ENCODE peak calls at places on chromosomes 2 and 18, in five cellular contexts. E, Z, L, Y and N are unnamed samples.

GRCh38 chr18:2723207-2723606 is 67.7 kb downstream of the SMCHD1 start:
- DNase-seq in E (no peak), Y (no peak), Z (no peak), L (no peak), N (no peak)

GRCh38 chr2:23200460-23201113 is 184.4 kb upstream of the KLHL29 start:
- DNase-seq in E (no peak), Y (no peak), Z (no peak), L (no peak), N (no peak)

GRCh38 chr2:143231257-143231650 is 102.0 kb downstream of the ARHGAP15 start:
- DNase-seq in Y (no peak), E (no peak), L (no peak), Z (no peak), N (no peak)

GRCh38 chr2:175111200-175111657 is 56.8 kb downstream of the ATF2 start:
- DNase-seq in Y (peak), E (peak), L (no peak), Z (no peak), N (no peak)

GRCh38 chr2:166917433-166917832 is 29.2 kb downstream of the XIRP2 start:
- DNase-seq in E (no peak), Z (no peak), Y (no peak), L (no peak), N (no peak)

GRCh38 chr2:187687585-187687984 is 133.3 kb upstream of the TFPI start:
- DNase-seq in Y (no peak), Z (no peak), E (no peak), L (no peak), N (no peak)

GRCh38 chr2:240955306-240956101 is 42.9 kb upstream of the SNED1 start:
- DNase-seq in E (no peak), Y (no peak), Z (peak), L (no peak), N (peak)

GRCh38 chr18:12819330-12819729 is 64.7 kb downstream of the PTPN2 start:
- DNase-seq in L (no peak), E (no peak), Y (no peak), Z (no peak), N (no peak)

GRCh38 chr2:42809876-42810125 is 17.4 kb upstream of the HAAO start:
- DNase-seq in E (peak), L (peak), Y (peak), Z (peak), N (peak)

GRCh38 chr2:45458909-45459563 is 152.0 kb downstream of the SRBD1 start:
- DNase-seq in L (peak), Z (no peak), Y (peak), E (peak), N (peak)

GRCh38 chr2:44708646-44709000 is 232.9 kb upstream of the SIX3 start:
- DNase-seq in Z (no peak), Y (no peak), L (no peak), E (no peak), N (no peak)

GRCh38 chr2:134883552-134884293 is 34.9 kb upstream of the CCNT2 start:
- DNase-seq in Y (no peak), E (no peak), Z (no peak), L (no peak), N (no peak)

GRCh38 chr2:125491663-125492062 is 1164.3 kb upstream of the GYPC start:
- DNase-seq in L (no peak), E (no peak), Z (no peak), Y (no peak), N (no peak)

GRCh38 chr2:28333606-28334526 is 58.8 kb upstream of the FOSL2 start:
- DNase-seq in L (peak), Y (no peak), Z (peak), E (no peak), N (no peak)

GRCh38 chr2:182854405-182855105 is 11.9 kb downstream of the FRZB start:
- DNase-seq in E (no peak), Y (no peak), L (no peak), Z (no peak), N (no peak)

GRCh38 chr2:12083081-12083569 is 336.7 kb downstream of the LPIN1 start:
- DNase-seq in L (no peak), E (no peak), Y (no peak), Z (no peak), N (no peak)

GRCh38 chr18:48208432-48208948 is 200.7 kb downstream of the ZBTB7C start:
- DNase-seq in E (no peak), L (no peak), Z (no peak), Y (no peak), N (no peak)

GRCh38 chr18:50814387-50814786 is 5.4 kb downstream of the MRO start:
- DNase-seq in L (no peak), E (peak), Y (no peak), Z (no peak), N (no peak)

GRCh38 chr2:12008425-12009061 is 262.1 kb downstream of the LPIN1 start:
- DNase-seq in Y (peak), E (no peak), Z (no peak), L (no peak), N (no peak)

GRCh38 chr2:73281244-73281643 is 3.0 kb downstream of the FBXO41 start:
- DNase-seq in E (no peak), L (no peak), Y (no peak), Z (no peak), N (no peak)

GRCh38 chr2:105593221-105593967 is 151.3 kb upstream of the NCK2 start:
- DNase-seq in Z (no peak), E (no peak), Y (peak), L (no peak), N (no peak)

GRCh38 chr2:88128654-88129312 is 921 bp upstream of the FABP1 start:
- DNase-seq in L (no peak), E (no peak), Z (no peak), Y (no peak), N (no peak)

GRCh38 chr2:165113414-165113813 is 90.4 kb downstream of the SCN3A start:
- DNase-seq in Z (no peak), E (no peak), Y (no peak), L (no peak), N (no peak)

GRCh38 chr2:43819489-43820163 is 19.0 kb downstream of the ABCG5 start:
- DNase-seq in E (no peak), Z (no peak), Y (no peak), L (no peak), N (no peak)

GRCh38 chr2:74751981-74752808 is 81.7 kb upstream of the HK2 start:
- DNase-seq in Y (no peak), Z (no peak), L (no peak), E (no peak), N (no peak)

GRCh38 chr2:104406273-104406726 is 447.6 kb upstream of the POU3F3 start:
- DNase-seq in E (no peak), L (no peak), Z (no peak), Y (no peak), N (no peak)

GRCh38 chr2:85771486-85771885 is 17.7 kb downstream of the ATOH8 start:
- DNase-seq in E (no peak), Y (no peak), Z (peak), L (no peak), N (no peak)

GRCh38 chr2:134314656-134315377 is 60.9 kb downstream of the MGAT5 start:
- DNase-seq in L (no peak), E (no peak), Z (no peak), Y (no peak), N (no peak)

GRCh38 chr2:191578031-191578430 is 99.9 kb upstream of the NABP1 start:
- DNase-seq in Z (no peak), L (no peak), E (no peak), Y (peak), N (no peak)
- H3K27ac ChIP-seq in Z (no peak), L (no peak), E (no peak), Y (no peak), N (no peak)

GRCh38 chr2:170928036-170928823 is 823 bp upstream of the GORASP2 start:
- DNase-seq in Z (no peak), Y (peak), L (no peak), E (peak), N (no peak)
- H3K27ac ChIP-seq in Z (peak), Y (peak), L (peak), E (peak), N (peak)

GRCh38 chr2:68107475-68107874 is 44.7 kb upstream of the C1D start:
- DNase-seq in Y (no peak), Z (no peak), E (no peak), L (no peak), N (no peak)
- H3K27ac ChIP-seq in Y (no peak), Z (no peak), E (no peak), L (no peak), N (no peak)

GRCh38 chr2:199306116-199306515 is 151.6 kb downstream of the SATB2 start:
- DNase-seq in E (no peak), Z (no peak), L (no peak), Y (no peak), N (no peak)

GRCh38 chr2:199302851-199303250 is 154.9 kb downstream of the SATB2 start:
- DNase-seq in L (no peak), Z (no peak), Y (no peak), E (no peak), N (no peak)

GRCh38 chr2:199308567-199308966 is 149.2 kb downstream of the SATB2 start:
- DNase-seq in Y (no peak), L (no peak), E (no peak), Z (no peak), N (no peak)

GRCh38 chr2:199307461-199307860 is 150.3 kb downstream of the SATB2 start:
- DNase-seq in E (no peak), L (no peak), Y (no peak), Z (no peak), N (no peak)

DNA sequence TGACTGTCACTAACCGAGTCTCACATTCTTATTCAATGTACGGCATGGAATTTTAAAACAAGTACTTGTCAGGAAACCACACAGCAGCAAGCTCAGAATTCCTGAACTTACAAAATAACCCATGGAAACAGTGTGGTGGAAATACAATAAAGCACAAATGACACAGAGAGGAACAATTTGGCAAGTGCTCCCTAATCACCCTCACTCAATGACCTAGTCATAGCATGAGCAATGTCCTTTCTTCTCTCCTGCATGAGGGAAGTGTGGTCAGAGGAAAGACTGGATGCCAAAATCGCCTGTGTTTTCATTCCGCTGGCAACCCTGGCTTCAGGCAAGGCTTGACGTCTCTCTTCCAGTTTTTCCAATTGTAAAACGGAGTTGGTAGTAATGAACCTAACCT is 153.9 kb downstream of the SATB2 start:
- DNase-seq in E (no peak), Y (peak), L (no peak), Z (no peak), N (no peak)
- H3K27ac ChIP-seq in E (no peak), Y (peak), L (no peak), Z (no peak), N (no peak)

GRCh38 chr2:234444888-234445287 is 52.0 kb downstream of the ARL4C start:
- DNase-seq in E (peak), Z (no peak), Y (peak), L (peak), N (no peak)
- H3K27ac ChIP-seq in E (peak), Z (no peak), Y (peak), L (no peak), N (no peak)

GRCh38 chr18:292271-292670 is 24.4 kb upstream of the THOC1 start:
- DNase-seq in L (no peak), Z (no peak), Y (no peak), E (no peak), N (no peak)

GRCh38 chr18:285817-286216 is 18.0 kb upstream of the THOC1 start:
- DNase-seq in E (no peak), Z (no peak), Y (no peak), L (no peak), N (no peak)

DNA sequence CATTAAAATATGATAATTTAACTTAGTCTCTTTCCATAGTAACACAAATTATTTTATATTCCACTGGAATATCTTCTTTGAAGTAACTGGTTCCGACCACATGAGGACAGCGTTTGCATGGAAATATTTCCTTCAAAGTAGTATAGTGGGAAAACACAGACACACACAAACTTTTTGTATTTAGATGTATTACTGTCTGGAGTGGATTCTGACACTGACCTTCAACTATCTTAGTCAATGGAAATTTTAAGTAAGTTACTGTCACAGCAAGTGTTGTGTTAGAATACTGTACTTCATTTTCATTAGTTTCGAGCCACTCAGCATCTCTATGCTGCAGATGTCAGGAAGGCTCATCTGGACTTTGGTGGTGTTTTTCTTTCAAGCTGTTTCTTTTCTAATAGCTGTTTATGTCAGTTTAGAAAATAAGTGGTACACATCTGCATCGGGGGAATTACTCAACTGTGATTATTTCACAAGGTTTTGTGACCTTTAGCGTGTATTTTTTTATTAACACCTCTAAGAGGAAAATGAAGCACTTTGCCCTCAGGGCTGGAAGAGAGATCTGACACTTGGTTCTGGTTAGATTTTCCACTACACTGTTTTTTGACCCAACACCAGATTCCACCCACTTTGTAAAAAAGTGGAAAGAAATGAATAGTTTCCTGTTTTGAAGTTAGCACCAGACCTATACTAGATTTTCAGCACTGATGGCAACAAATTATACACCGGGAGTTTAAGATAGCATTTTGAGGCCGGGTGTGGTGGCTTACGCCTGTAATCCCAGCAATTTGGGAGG is 18.9 kb upstream of the THOC1 start:
- DNase-seq in E (no peak), Z (no peak), Y (no peak), L (no peak), N (no peak)
- H3K27ac ChIP-seq in E (no peak), Z (no peak), Y (no peak), L (no peak), N (no peak)

GRCh38 chr2:217785544-217786045 is 217.2 kb downstream of the TNS1 start:
- DNase-seq in Y (peak), L (peak), Z (peak), E (peak), N (peak)
- H3K27ac ChIP-seq in Y (no peak), L (no peak), Z (no peak), E (no peak), N (no peak)

DNA sequence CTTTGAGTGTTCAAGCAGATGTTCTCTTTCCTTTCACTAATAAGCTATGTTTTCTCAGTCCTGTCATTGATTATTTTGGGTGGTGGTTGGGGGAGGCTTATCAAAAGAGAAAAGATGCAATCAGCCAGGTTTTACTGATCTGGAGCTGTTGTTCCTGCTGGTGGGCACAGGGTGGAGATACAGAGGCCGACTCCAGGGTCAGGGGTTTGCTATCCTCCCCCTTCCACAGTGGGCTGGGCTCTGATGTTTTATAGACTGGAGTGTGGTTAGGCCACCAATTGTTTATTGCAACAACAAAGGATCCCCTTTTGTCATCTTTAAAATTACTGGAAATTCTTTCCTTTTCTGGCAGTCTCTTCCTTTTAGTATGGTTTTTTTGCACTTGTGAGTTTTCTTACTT is 120.5 kb downstream of the TANC1 start:
- DNase-seq in Z (no peak), Y (no peak), E (no peak), L (no peak), N (no peak)
- H3K27ac ChIP-seq in Z (no peak), Y (no peak), E (no peak), L (no peak), N (peak)